ENCODE peak calls at places on chromosomes 6 and 20, in five cellular contexts. E is uterus, D is mesothelial cell of epicardium, W is cardiac fibroblast, I is BJ. N is an unnamed sample.

GRCh38 chr20:6704132-6704861 is 63.2 kb upstream of the BMP2 start:
- DNase-seq in D (no peak), E (no peak), I (peak), W (peak), N (no peak)

GRCh38 chr6:128580224-128581110 is 60.1 kb upstream of the PTPRK start:
- DNase-seq in D (no peak), W (peak), I (no peak), E (no peak), N (no peak)

GRCh38 chr6:165229216-165229615 is 80.2 kb downstream of the C6orf118 start:
- DNase-seq in I (no peak), W (no peak), D (no peak), E (no peak), N (no peak)

GRCh38 chr20:52937701-52938100 is 34.5 kb upstream of the TSHZ2 start:
- DNase-seq in I (no peak), E (no peak), W (no peak), D (no peak), N (no peak)

GRCh38 chr6:163589401-163589800 is 174.9 kb downstream of the QKI start:
- DNase-seq in W (no peak), D (no peak), I (no peak), E (no peak), N (no peak)

GRCh38 chr6:121816361-121816760 is 380.9 kb downstream of the GJA1 start:
- DNase-seq in W (peak), E (no peak), D (no peak), I (no peak), N (no peak)

GRCh38 chr6:106626485-106626884 is 2.8 kb downstream of the RTN4IP1 start:
- DNase-seq in W (no peak), E (no peak), D (no peak), I (no peak), N (no peak)

GRCh38 chr20:15061061-15061430 is 723.6 kb upstream of the FLRT3 start:
- DNase-seq in W (no peak), E (no peak), I (no peak), D (no peak), N (no peak)

GRCh38 chr6:12290490-12290820 is 294 bp downstream of the EDN1 start:
- DNase-seq in I (no peak), D (no peak), W (no peak), E (no peak), N (no peak)

GRCh38 chr6:28979679-28980078 is 25.4 kb downstream of the ZNF311 start:
- DNase-seq in W (no peak), D (no peak), I (no peak), E (no peak), N (no peak)

GRCh38 chr6:28981391-28981832 is 23.7 kb downstream of the ZNF311 start:
- DNase-seq in D (peak), W (peak), E (peak), I (no peak), N (peak)

GRCh38 chr6:28981833-28982475 is 23.2 kb downstream of the ZNF311 start:
- DNase-seq in W (peak), E (peak), I (peak), D (no peak), N (peak)

GRCh38 chr6:28980137-28980796 is 24.8 kb downstream of the ZNF311 start:
- DNase-seq in E (no peak), W (no peak), D (no peak), I (no peak), N (no peak)

GRCh38 chr6:28980797-28981390 is 24.2 kb downstream of the ZNF311 start:
- DNase-seq in W (peak), D (no peak), I (no peak), E (peak), N (peak)
- TF ChIP-seq CTCF in W (peak), D (peak), I (peak), E (peak), N (peak)

GRCh38 chr6:3209114-3210023 is 18.1 kb downstream of the TUBB2B start:
- DNase-seq in E (peak), I (peak), W (peak), D (no peak), N (no peak)
- TF ChIP-seq CTCF in E (no peak), I (peak), W (peak), D (no peak), N (no peak)

GRCh38 chr6:113854531-113855499 is 2.3 kb upstream of the MARCKS start:
- DNase-seq in I (no peak), D (peak), W (peak), E (peak), N (peak)
- TF ChIP-seq CTCF in I (peak), D (no peak), W (no peak), E (no peak), N (peak)

GRCh38 chr20:34751453-34751852 is 47.3 kb downstream of the TP53INP2 start:
- DNase-seq in E (no peak), I (no peak), D (no peak), W (no peak), N (no peak)

GRCh38 chr20:34754611-34755010 is 50.5 kb downstream of the TP53INP2 start:
- DNase-seq in W (no peak), I (no peak), E (no peak), D (no peak), N (no peak)

GRCh38 chr20:34750484-34750883 is 46.3 kb downstream of the TP53INP2 start:
- DNase-seq in W (no peak), D (no peak), I (no peak), E (no peak), N (no peak)

GRCh38 chr20:34755367-34755766 is 51.2 kb downstream of the TP53INP2 start:
- DNase-seq in E (no peak), D (no peak), W (no peak), I (no peak), N (no peak)

DNA sequence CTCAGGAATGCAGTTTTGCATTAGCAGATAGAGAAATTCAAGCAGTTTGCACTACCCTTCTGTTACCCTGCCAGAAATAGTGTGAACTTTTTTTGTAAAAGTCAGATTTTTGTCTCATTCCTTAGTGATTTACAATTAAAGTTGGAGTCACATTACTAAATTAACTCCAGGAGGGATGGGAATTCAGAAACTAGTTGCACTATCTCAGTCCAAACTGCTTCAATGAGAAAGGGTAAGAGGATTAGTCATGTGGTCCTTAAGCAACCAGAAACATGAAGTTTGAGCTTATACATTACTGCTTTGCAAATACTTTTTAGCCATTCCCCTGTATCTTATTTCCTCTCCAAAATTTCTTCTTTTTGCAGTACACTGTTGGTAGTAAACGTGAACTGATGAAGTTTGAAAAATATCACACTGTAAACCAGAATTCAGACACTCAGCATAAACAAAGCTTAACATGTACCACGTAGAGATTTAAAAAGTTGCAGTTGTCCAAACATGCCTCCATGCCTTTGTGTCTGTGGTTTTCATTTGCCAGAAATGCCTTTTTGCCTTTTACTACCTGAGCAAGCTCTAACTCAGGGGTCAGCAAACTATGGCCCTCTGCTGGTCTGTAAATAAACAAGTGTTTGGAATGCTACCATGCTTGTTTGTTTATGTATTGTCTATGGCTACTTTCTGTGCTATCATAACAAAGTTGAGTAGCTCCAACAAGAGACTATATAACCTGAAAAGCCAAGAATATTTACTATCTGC is 49.7 kb downstream of the TP53INP2 start:
- DNase-seq in I (no peak), D (no peak), W (no peak), E (no peak), N (no peak)
- TF ChIP-seq CTCF in I (no peak), D (no peak), W (no peak), E (no peak), N (no peak)

N was measured in progenitor cell of endocrine pancreas.